ENCODE peak calls at places on chromosomes 16 and 17, in seven cellular contexts. H is endodermal cell; K is stimulated activated CD4-positive, alpha-beta T cell treated with anti-CD3 and anti-CD28 coated beads, Interleukin-4, amount 100 ng/mL, for 24 hours; L is nephron progenitor cell; Q is pancreas; W is hippocampal formation; U is AG10803. O is an unnamed sample.

GRCh38 chr16:79484237-79484636 is 116.3 kb downstream of the MAF start:
- DNase-seq in W (no peak), L (no peak), Q (no peak), H (no peak), U (no peak), K (no peak), O (no peak)

GRCh38 chr17:81599719-81600486 is 37.0 kb downstream of the NPLOC4 start:
- DNase-seq in H (no peak), W (no peak), K (no peak), U (peak), Q (no peak), L (no peak), O (peak)

GRCh38 chr16:14072360-14072759 is 1.2 kb downstream of the MRTFB start:
- DNase-seq in U (no peak), H (no peak), L (no peak), Q (no peak), W (no peak), K (no peak), O (no peak)

GRCh38 chr17:393806-394717 is 41.5 kb upstream of the RPH3AL start:
- DNase-seq in W (no peak), L (no peak), U (no peak), Q (peak), H (no peak), K (no peak), O (no peak)

GRCh38 chr16:82655315-82655714 is 28.5 kb downstream of the CDH13 start:
- DNase-seq in H (no peak), K (peak), U (peak), W (no peak), L (no peak), Q (no peak), O (peak)

GRCh38 chr17:5226940-5227878 is 7.5 kb downstream of the SCIMP start:
- DNase-seq in H (no peak), W (no peak), U (no peak), L (no peak), K (no peak), Q (no peak), O (no peak)

GRCh38 chr16:23952128-23953041 is 116.6 kb downstream of the PRKCB start:
- DNase-seq in W (peak), Q (no peak), L (no peak), K (peak), U (no peak), H (peak), O (no peak)

GRCh38 chr16:20850981-20851380 is 44.7 kb downstream of the REXO5 start:
- DNase-seq in Q (no peak), U (peak), H (no peak), K (no peak), L (no peak), W (no peak), O (no peak)

GRCh38 chr16:57004387-57005250 is 15.3 kb downstream of the NLRC5 start:
- DNase-seq in K (no peak), U (no peak), H (no peak), W (no peak), L (no peak), Q (no peak), O (no peak)

GRCh38 chr17:5595831-5596230 is 11.5 kb upstream of the NLRP1 start:
- DNase-seq in W (no peak), Q (no peak), K (no peak), H (no peak), U (no peak), L (no peak), O (no peak)

GRCh38 chr17:78313735-78314648 is 45.9 kb downstream of the SOCS3 start:
- DNase-seq in L (peak), U (peak), W (no peak), K (peak), Q (peak), H (peak), O (peak)

GRCh38 chr16:11191665-11192064 is 64.3 kb downstream of the SOCS1 start:
- DNase-seq in H (no peak), K (no peak), Q (no peak), U (no peak), L (no peak), W (no peak), O (no peak)

GRCh38 chr17:81840826-81841778 is 6.3 kb upstream of the PPP1R27 start:
- DNase-seq in H (peak), K (no peak), L (no peak), W (no peak), U (no peak), Q (peak), O (no peak)

GRCh38 chr16:84930298-84931106 is 80.8 kb downstream of the ZDHHC7 start:
- DNase-seq in H (no peak), Q (no peak), W (no peak), L (no peak), U (no peak), K (no peak), O (no peak)

GRCh38 chr17:6496636-6497441 is 52.6 kb downstream of the PIMREG start:
- DNase-seq in W (no peak), H (peak), K (no peak), L (no peak), Q (peak), U (no peak), O (no peak)

GRCh38 chr17:82862758-82863645 is 23.2 kb upstream of the ZNF750 start:
- DNase-seq in W (no peak), L (no peak), H (no peak), U (no peak), Q (peak), K (no peak), O (no peak)

GRCh38 chr16:51201604-51202003 is 50.5 kb upstream of the SALL1 start:
- DNase-seq in Q (no peak), H (no peak), W (no peak), K (no peak), U (no peak), L (no peak), O (no peak)

GRCh38 chr17:27651411-27652345 is 20.7 kb downstream of the LGALS9 start:
- DNase-seq in H (peak), U (peak), Q (peak), K (peak), L (peak), W (no peak), O (peak)

GRCh38 chr17:80466188-80466705 is 10.2 kb downstream of the NPTX1 start:
- DNase-seq in H (no peak), K (no peak), L (no peak), U (no peak), W (no peak), Q (no peak), O (no peak)

GRCh38 chr17:40487371-40488020 is 13.9 kb downstream of the TNS4 start:
- DNase-seq in W (no peak), U (no peak), H (no peak), K (no peak), Q (no peak), L (no peak), O (no peak)

GRCh38 chr16:30053376-30054015 is 12.1 kb upstream of the ALDOA start:
- DNase-seq in Q (no peak), H (peak), L (peak), U (peak), W (no peak), K (no peak), O (peak)

GRCh38 chr16:84369105-84369504 is 767 bp downstream of the ATP2C2 start:
- DNase-seq in U (no peak), W (no peak), Q (no peak), H (peak), K (no peak), L (no peak), O (no peak)

GRCh38 chr16:71647391-71647790 is 21.4 kb downstream of the MARVELD3 start:
- DNase-seq in H (no peak), L (no peak), W (no peak), U (no peak), K (no peak), Q (no peak), O (no peak)

GRCh38 chr17:11986939-11987329 is 10.3 kb downstream of the ZNF18 start:
- DNase-seq in L (peak), K (no peak), U (peak), W (peak), Q (no peak), H (no peak), O (peak)

GRCh38 chr17:354651-355556 is 2.3 kb upstream of the RPH3AL start:
- DNase-seq in U (no peak), Q (peak), W (no peak), L (peak), H (no peak), K (no peak), O (no peak)

GRCh38 chr16:88755745-88756443 is 29.1 kb downstream of the PIEZO1 start:
- DNase-seq in U (no peak), K (no peak), L (no peak), H (no peak), Q (no peak), W (no peak), O (no peak)

GRCh38 chr17:48561894-48562810 is 16.0 kb downstream of the HOXB4 start:
- DNase-seq in Q (no peak), W (no peak), H (no peak), K (no peak), L (peak), U (peak), O (no peak)

GRCh38 chr17:22310717-22311686 is 618.7 kb downstream of the KCNJ18 start:
- DNase-seq in H (no peak), W (no peak), L (no peak), U (no peak), Q (no peak), K (no peak), O (no peak)

GRCh38 chr17:1153795-1154546 is 25.8 kb downstream of the ABR start:
- DNase-seq in W (peak), L (peak), H (peak), Q (no peak), U (peak), K (no peak), O (no peak)

GRCh38 chr17:1197379-1197778 is 17.6 kb upstream of the ABR start:
- DNase-seq in H (no peak), W (no peak), K (no peak), L (no peak), Q (no peak), U (peak), O (no peak)

GRCh38 chr17:5619088-5619740 is 34.9 kb upstream of the NLRP1 start:
- DNase-seq in L (no peak), Q (no peak), W (peak), K (peak), U (no peak), H (no peak), O (peak)

GRCh38 chr16:57023541-57024249 is 34.3 kb downstream of the NLRC5 start:
- DNase-seq in K (peak), Q (no peak), U (no peak), H (no peak), W (no peak), L (no peak), O (no peak)

GRCh38 chr16:4426021-4426684 is 485 bp downstream of the DNAJA3 start:
- DNase-seq in W (no peak), K (peak), H (no peak), Q (no peak), L (peak), U (no peak), O (no peak)

GRCh38 chr16:13793788-13794461 is 126.0 kb upstream of the ERCC4 start:
- DNase-seq in Q (no peak), W (peak), H (no peak), L (peak), U (no peak), K (no peak), O (no peak)

GRCh38 chr17:47188266-47188665 is 829 bp downstream of the CDC27 start:
- DNase-seq in U (peak), H (peak), L (no peak), K (peak), Q (no peak), W (no peak), O (no peak)

GRCh38 chr17:44557653-44558285 is 485 bp downstream of the FZD2 start:
- DNase-seq in Q (peak), U (peak), H (peak), W (no peak), L (peak), K (peak), O (peak)

GRCh38 chr16:88936008-88936912 is 40.7 kb downstream of the CBFA2T3 start:
- DNase-seq in U (no peak), W (no peak), Q (no peak), L (no peak), H (no peak), K (no peak), O (no peak)

GRCh38 chr17:65523411-65523810 is 38.0 kb downstream of the AXIN2 start:
- DNase-seq in L (no peak), K (no peak), H (no peak), U (no peak), W (no peak), Q (no peak), O (no peak)

GRCh38 chr17:82400830-82401229 is 17.3 kb upstream of the HEXD start:
- DNase-seq in W (no peak), H (no peak), Q (no peak), L (no peak), K (peak), U (peak), O (no peak)

O was measured in lung microvascular endothelial cell.